ENCODE peak calls at places on chromosomes 3 and 15, in four cellular contexts. N, P, V and F are unnamed samples.

GRCh38 chr3:17478673-17479072 is 263.8 kb downstream of the TBC1D5 start:
- DNase-seq in N (peak), P (no peak), V (no peak), F (peak)

GRCh38 chr15:70505411-70505919 is 257.9 kb downstream of the UACA start:
- DNase-seq in N (no peak), P (no peak), V (no peak), F (no peak)

GRCh38 chr3:58102976-58103447 is 94.8 kb downstream of the FLNB start:
- DNase-seq in N (no peak), P (no peak), V (no peak), F (no peak)

GRCh38 chr3:70247955-70248354 is 64.5 kb downstream of the MDFIC2 start:
- DNase-seq in N (no peak), P (no peak), V (no peak), F (no peak)

GRCh38 chr3:9916734-9917680 is at the start of gene IL17RC:
- DNase-seq in N (peak), P (peak), V (peak), F (peak)

GRCh38 chr3:25903371-25903770 is 113.5 kb downstream of the OXSM start:
- DNase-seq in N (no peak), P (no peak), V (no peak), F (no peak)

GRCh38 chr3:12294885-12295580 is 6.2 kb downstream of the PPARG start:
- DNase-seq in N (peak), P (no peak), V (no peak), F (peak)

GRCh38 chr3:155323063-155323666 is 29.7 kb upstream of the STRIT1 start:
- DNase-seq in N (peak), P (peak), V (no peak), F (peak)

GRCh38 chr3:61527011-61527410 is 34.4 kb upstream of the PTPRG start:
- DNase-seq in N (no peak), P (no peak), V (no peak), F (no peak)

GRCh38 chr3:25433868-25434267 is 5.8 kb downstream of the RARB start:
- DNase-seq in N (no peak), P (no peak), V (no peak), F (no peak)

GRCh38 chr3:194711913-194712312 is 26.2 kb downstream of the FAM43A start:
- DNase-seq in N (peak), P (no peak), V (no peak), F (peak)

GRCh38 chr3:158434412-158435038 is 136.5 kb upstream of the MLF1 start:
- DNase-seq in N (peak), P (peak), V (peak), F (peak)

GRCh38 chr15:29677450-29677849 is 144.8 kb downstream of the TJP1 start:
- DNase-seq in N (no peak), P (no peak), V (no peak), F (no peak)

GRCh38 chr3:129045675-129046036 is 14.9 kb upstream of the GP9 start:
- DNase-seq in N (no peak), P (no peak), V (peak), F (no peak)

GRCh38 chr3:194140520-194141414 is 4.8 kb downstream of the HES1 start:
- DNase-seq in N (no peak), P (peak), V (peak), F (no peak)

GRCh38 chr3:117278424-117279190 is 569.0 kb downstream of the TUSC7 start:
- DNase-seq in N (no peak), P (no peak), V (no peak), F (no peak)

GRCh38 chr15:92391640-92392039 is 2.0 kb upstream of the ST8SIA2 start:
- DNase-seq in N (no peak), P (peak), V (no peak), F (no peak)

GRCh38 chr3:172096881-172097420 is 57.6 kb downstream of the FNDC3B start:
- DNase-seq in N (no peak), P (peak), V (no peak), F (no peak)

GRCh38 chr15:75431682-75432081 is 19.8 kb downstream of the SIN3A start:
- DNase-seq in N (no peak), P (peak), V (no peak), F (no peak)

GRCh38 chr3:128369881-128370642 is 96.6 kb downstream of the DNAJB8 start:
- DNase-seq in N (no peak), P (no peak), V (no peak), F (no peak)

GRCh38 chr3:53493618-53493996 is 804 bp upstream of the CACNA1D start:
- DNase-seq in N (no peak), P (no peak), V (no peak), F (no peak)

GRCh38 chr15:49832421-49832980 is 211.7 kb downstream of the DTWD1 start:
- DNase-seq in N (no peak), P (peak), V (peak), F (no peak)

GRCh38 chr3:188058569-188059184 is 95.3 kb upstream of the LPP start:
- DNase-seq in N (no peak), P (no peak), V (no peak), F (no peak)